ENCODE peak calls at places on chromosomes 5 and 9, in five cellular contexts. Y is anterior cingulate cortex; V is stimulated activated naive CD4-positive, alpha-beta T cell; L is dorsolateral prefrontal cortex; E is sciatic nerve. F is an unnamed sample.
A peak's percentile ranks its signal among the peaks of the same experiment; 100 is the strongest.

GRCh38 chr5:132369012-132369470 is 469 bp upstream of the SLC22A5 start:
- DNase-seq in Y (no peak), V (no peak), L (no peak), E (no peak), F (no peak)

GRCh38 chr9:89431930-89432725 is 65.8 kb downstream of the SEMA4D start:
- DNase-seq in Y (no peak), V (no peak), L (no peak), E (no peak), F (no peak)

GRCh38 chr5:79794347-79794746 is 104.7 kb downstream of the CMYA5 start:
- DNase-seq in Y (no peak), V (no peak), L (no peak), E (no peak), F (no peak)

GRCh38 chr5:126857472-126858410 is 80.8 kb downstream of the LMNB1 start:
- DNase-seq in Y (no peak), V (no peak), L (peak; percentile 56), E (no peak), F (no peak)

GRCh38 chr9:84303061-84303460 is 37.5 kb downstream of the SLC28A3 start:
- DNase-seq in Y (no peak), V (no peak), L (no peak), E (no peak), F (no peak)

GRCh38 chr5:132506094-132506692 is 15.6 kb upstream of the IRF1 start:
- DNase-seq in Y (no peak), V (no peak), L (no peak), E (no peak), F (peak; percentile 30)

GRCh38 chr5:132635873-132636272 is 22.1 kb upstream of the IL13 start:
- DNase-seq in Y (no peak), V (no peak), L (no peak), E (no peak), F (no peak)

GRCh38 chr5:174344335-174344734 is 298.8 kb downstream of the NSG2 start:
- DNase-seq in Y (no peak), V (no peak), L (no peak), E (no peak), F (no peak)

GRCh38 chr5:16253856-16254255 is 74.3 kb upstream of the MARCHF11 start:
- DNase-seq in Y (no peak), V (no peak), L (no peak), E (no peak), F (no peak)

GRCh38 chr5:154095819-154096380 is 57.1 kb downstream of the MFAP3 start:
- DNase-seq in Y (no peak), V (no peak), L (no peak), E (no peak), F (no peak)

GRCh38 chr9:33377089-33377715 is 25.2 kb downstream of the AQP7 start:
- DNase-seq in Y (no peak), V (no peak), L (no peak), E (peak; percentile 37), F (no peak)

GRCh38 chr5:105885266-105885665 is 1785.5 kb downstream of the EFNA5 start:
- DNase-seq in Y (no peak), V (no peak), L (no peak), E (no peak), F (no peak)

GRCh38 chr5:132261881-132262845 is 4.7 kb downstream of the PDLIM4 start:
- DNase-seq in Y (no peak), V (no peak), L (no peak), E (peak; percentile 50), F (no peak)

GRCh38 chr9:104319198-104319597 is 184.9 kb upstream of the OR13F1 start:
- DNase-seq in Y (no peak), V (no peak), L (no peak), E (no peak), F (no peak)

GRCh38 chr9:98010450-98010849 is 27.3 kb downstream of the ANP32B start:
- DNase-seq in Y (no peak), V (no peak), L (no peak), E (no peak), F (no peak)

GRCh38 chr9:18910435-18910834 is 122.6 kb downstream of the SAXO1 start:
- DNase-seq in Y (no peak), V (no peak), L (no peak), E (no peak), F (no peak)

GRCh38 chr9:128180447-128180846 is 10.9 kb downstream of the CIZ1 start:
- DNase-seq in Y (no peak), V (no peak), L (no peak), E (no peak), F (no peak)

GRCh38 chr9:100011062-100011681 is 87.6 kb downstream of the ERP44 start:
- DNase-seq in Y (no peak), V (peak; percentile 14), L (no peak), E (no peak), F (no peak)

GRCh38 chr9:126326228-126327015 is at the start of gene MVB12B:
- DNase-seq in Y (no peak), V (peak; percentile 38), L (no peak), E (no peak), F (no peak)

GRCh38 chr5:108504974-108505373 is 123.1 kb upstream of the FBXL17 start:
- DNase-seq in Y (no peak), V (no peak), L (no peak), E (no peak), F (no peak)